ENCODE peak calls at places on chromosome 7, in seven cellular contexts. P, M, L, R, O, H and J are unnamed samples.

GRCh38 chr7:38820571-38820970 is 88.4 kb downstream of the VPS41 start:
- DNase-seq in H (no peak), O (no peak), P (no peak), L (no peak), M (no peak), R (no peak), J (no peak)

GRCh38 chr7:154423219-154423618 is 371.0 kb downstream of the DPP6 start:
- DNase-seq in H (no peak), L (no peak), M (no peak), R (no peak), P (no peak), O (no peak), J (no peak)

GRCh38 chr7:106744507-106745180 is 83.7 kb upstream of the CCDC71L start:
- DNase-seq in R (no peak), H (no peak), P (no peak), M (peak; percentile 69), L (no peak), O (no peak), J (no peak)

GRCh38 chr7:133412942-133413341 is 160.1 kb downstream of the EXOC4 start:
- DNase-seq in P (no peak), L (no peak), O (no peak), H (no peak), R (no peak), M (no peak), J (no peak)

GRCh38 chr7:110065112-110065511 is 1025.8 kb upstream of the LRRN3 start:
- DNase-seq in P (no peak), L (no peak), O (no peak), R (no peak), M (no peak), H (no peak), J (no peak)

GRCh38 chr7:158277219-158278141 is 310.1 kb downstream of the PTPRN2 start:
- DNase-seq in H (no peak), R (peak; percentile 53), M (no peak), L (no peak), O (no peak), P (no peak), J (no peak)

GRCh38 chr7:157228864-157229422 is 90.2 kb downstream of the UBE3C start:
- DNase-seq in O (peak; percentile 53), R (no peak), L (no peak), P (no peak), H (peak; percentile 27), M (peak; percentile 72), J (no peak)

GRCh38 chr7:121480566-121481335 is 84.6 kb upstream of the FAM3C start:
- DNase-seq in O (no peak), H (no peak), L (no peak), M (peak; percentile 40), R (no peak), P (no peak), J (no peak)

GRCh38 chr7:128948976-128949760 is 11.4 kb downstream of the IRF5 start:
- DNase-seq in L (no peak), R (no peak), O (no peak), H (no peak), P (no peak), M (no peak), J (no peak)

GRCh38 chr7:27745064-27745583 is 5.2 kb downstream of the TAX1BP1 start:
- DNase-seq in L (no peak), R (no peak), O (peak; percentile 58), M (peak; percentile 87), H (peak; percentile 92), P (peak; percentile 42), J (no peak)

GRCh38 chr7:43076189-43076605 is 36.2 kb upstream of the HECW1 start:
- DNase-seq in R (no peak), H (no peak), L (no peak), P (no peak), O (no peak), M (peak; percentile 37), J (no peak)

GRCh38 chr7:40800771-40801170 is 666.0 kb downstream of the SUGCT start:
- DNase-seq in O (no peak), M (no peak), P (no peak), H (no peak), L (no peak), R (no peak), J (no peak)

GRCh38 chr7:37942934-37943610 is 22.6 kb downstream of the EPDR1 start:
- DNase-seq in L (peak; percentile 86), M (peak; percentile 70), P (peak; percentile 24), R (peak; percentile 73), O (peak; percentile 12), H (peak; percentile 100), J (no peak)

GRCh38 chr7:15686209-15686956 is at the start of gene MEOX2:
- DNase-seq in R (peak; percentile 90), P (no peak), O (peak; percentile 26), L (peak; percentile 44), M (peak; percentile 63), H (no peak), J (no peak)

GRCh38 chr7:33788493-33788892 is 116.8 kb upstream of the BMPER start:
- DNase-seq in R (no peak), P (no peak), M (no peak), L (no peak), H (no peak), O (no peak), J (no peak)

GRCh38 chr7:143295870-143296269 is 7.7 kb downstream of the CASP2 start:
- DNase-seq in P (no peak), H (no peak), O (no peak), R (no peak), L (no peak), M (no peak), J (no peak)

GRCh38 chr7:101804087-101804631 is 13.3 kb upstream of the CUX1 start:
- DNase-seq in H (no peak), O (no peak), P (no peak), M (peak; percentile 83), L (no peak), R (no peak), J (no peak)

GRCh38 chr7:2231992-2232765 is 566 bp downstream of the MAD1L1 start:
- DNase-seq in O (peak; percentile 93), R (no peak), P (no peak), H (peak; percentile 47), M (peak; percentile 59), L (no peak), J (no peak)

DNA sequence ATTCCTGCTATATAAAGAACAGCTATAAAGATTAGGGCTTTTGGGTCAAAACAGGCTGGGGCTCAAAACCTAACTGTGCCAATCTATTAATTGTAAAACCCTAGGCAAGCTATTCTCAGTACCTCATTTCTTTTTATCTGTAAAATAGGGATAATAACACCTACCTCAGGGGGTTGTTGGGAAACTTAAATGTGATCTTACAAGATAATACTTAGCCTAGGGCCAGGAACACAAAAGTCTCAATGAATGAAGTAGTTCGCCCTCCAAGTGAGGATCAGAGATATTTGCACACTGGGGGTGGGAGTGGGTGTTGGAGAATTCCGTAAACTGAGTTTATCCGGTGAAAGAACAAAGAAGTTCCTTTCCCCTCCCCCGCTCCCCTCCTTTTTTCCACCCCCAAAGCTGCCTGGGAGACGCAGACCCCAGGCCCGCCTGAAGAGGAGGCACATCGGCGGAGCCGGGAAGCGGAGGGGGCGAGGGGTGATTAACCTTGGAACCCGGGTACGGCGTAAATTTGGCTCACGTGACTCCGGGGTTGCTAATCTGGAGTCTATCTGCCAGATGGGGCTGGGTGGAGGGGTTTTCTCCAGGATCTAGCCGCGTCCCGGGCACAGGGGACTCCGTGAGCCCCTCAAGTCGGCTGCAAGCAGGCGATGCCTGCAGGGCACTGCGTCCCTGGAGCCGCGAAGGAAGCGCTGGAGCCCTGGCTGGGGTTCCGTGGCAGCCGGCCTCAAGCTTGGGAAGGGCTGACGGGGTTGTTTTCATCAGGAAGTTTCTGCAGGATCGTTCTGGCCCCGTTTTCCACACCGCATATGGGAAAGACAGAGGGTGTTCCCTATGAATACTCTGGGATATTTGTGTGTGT is 1.3 kb upstream of the PODXL start:
- DNase-seq in M (peak; percentile 93), P (no peak), R (peak; percentile 69), O (peak; percentile 86), L (peak; percentile 18), H (no peak), J (peak; percentile 34)
- H3K4me3 ChIP-seq in M (peak overlapping the region; percentile 72), P (peak overlapping the region; percentile 43), R (peak overlapping the region; percentile 76), O (peak overlapping the region; percentile 64), L (peak overlapping the region; percentile 36), H (no peak overlapping the region), J (peak overlapping the region; percentile 79)

GRCh38 chr7:66957595-66958290 is 36.7 kb downstream of the TMEM248 start:
- DNase-seq in P (no peak), L (no peak), M (no peak), H (no peak), O (no peak), R (no peak), J (no peak)
- TF ChIP-seq POLR2AphosphoS5 in P (no peak), L (no peak), M (no peak), H (no peak), O (no peak), R (no peak), J (no peak)

DNA sequence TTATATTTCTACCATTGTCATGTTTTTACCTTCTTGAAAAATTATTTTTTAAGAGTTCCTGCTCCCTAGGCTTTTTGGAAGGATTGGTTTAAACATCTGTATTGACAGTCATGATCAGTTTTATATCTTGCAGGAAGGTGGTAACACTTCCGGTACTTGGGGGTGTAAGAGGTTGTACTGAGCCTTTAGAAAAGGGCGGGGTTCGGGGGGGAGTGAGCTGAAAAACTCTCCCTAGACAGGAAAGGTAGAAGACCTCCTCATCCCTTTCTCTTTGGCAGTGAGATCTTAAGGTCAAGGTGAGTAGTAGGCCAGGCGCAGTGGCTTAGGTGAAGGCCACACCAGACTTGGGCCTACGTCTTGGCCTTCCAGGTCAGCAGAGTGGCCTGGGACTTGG is 371 bp upstream of the PPP1R9A start:
- DNase-seq in O (no peak), H (peak; percentile 12), R (peak; percentile 60), M (peak; percentile 53), L (no peak), P (no peak), J (no peak)
- H3K4me3 ChIP-seq in O (no peak overlapping the region), H (peak overlapping the region; percentile 66), R (peak overlapping the region; percentile 65), M (peak overlapping the region; percentile 81), L (peak overlapping the region; percentile 64), P (peak overlapping the region; percentile 44), J (peak overlapping the region; percentile 70)

DNA sequence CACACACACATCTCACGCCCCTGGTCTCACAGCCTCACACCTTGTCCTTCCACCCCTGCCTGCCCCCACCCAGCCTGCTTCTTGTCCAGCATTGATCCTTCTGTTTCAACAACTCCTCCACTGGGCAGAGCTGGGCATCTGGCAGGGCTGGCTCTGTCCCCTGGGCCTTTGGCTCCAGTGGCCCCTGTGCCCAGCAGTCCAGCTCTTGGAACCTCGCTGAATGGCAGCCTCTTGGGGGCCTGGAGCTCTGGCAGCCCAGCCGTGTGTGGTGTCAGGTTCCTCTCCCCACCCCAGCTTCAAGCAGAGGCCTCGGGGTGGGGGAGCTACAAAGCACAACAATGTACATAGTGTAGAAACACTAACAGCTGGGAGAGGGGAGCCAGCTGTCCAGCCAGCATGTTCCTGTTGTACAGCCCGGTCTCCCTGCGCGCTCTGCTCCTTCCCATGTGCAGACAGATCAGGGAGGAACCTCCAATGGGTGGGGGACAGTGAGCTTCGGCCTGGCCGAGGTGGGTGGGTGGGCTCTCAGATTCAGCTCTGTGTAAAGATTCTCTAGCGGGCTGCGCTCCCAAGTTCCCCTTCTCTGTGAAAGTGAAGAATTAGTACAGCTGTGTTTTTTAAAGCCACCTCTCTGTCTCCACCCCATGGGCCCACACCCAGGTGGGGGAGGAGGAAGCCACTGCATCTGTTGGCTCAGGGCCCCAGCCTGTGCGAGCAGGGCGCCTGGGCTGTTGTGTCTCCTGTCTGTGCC is 19.4 kb downstream of the ZMIZ2 start:
- DNase-seq in P (no peak), M (no peak), O (peak; percentile 51), L (peak; percentile 85), R (peak; percentile 93), H (no peak), J (no peak)
- TF ChIP-seq POLR2AphosphoS5 in P (no peak), M (no peak), O (no peak), L (peak; percentile 35), R (peak; percentile 31), H (no peak), J (peak; percentile 28)

GRCh38 chr7:45108863-45109262 is 2.6 kb downstream of the TBRG4 start:
- DNase-seq in H (no peak), L (no peak), M (no peak), O (no peak), R (peak; percentile 43), P (no peak), J (no peak)
- H3K4me3 ChIP-seq in H (no peak overlapping the region), L (no peak overlapping the region), M (no peak overlapping the region), O (no peak overlapping the region), R (no peak overlapping the region), P (no peak overlapping the region), J (no peak overlapping the region)